ENCODE peak calls at places on chromosomes 6 and 20, in five cellular contexts. A, Y, G, U and X are unnamed samples. For H3K4me1, the result is how much of the 10 kb centered on the place peaks cover.

GRCh38 chr6:143339223-143339622 is 111.3 kb downstream of the ADAT2 start:
- DNase-seq in A (no peak), Y (no peak), G (no peak), U (no peak), X (no peak)

GRCh38 chr6:33746036-33746600 is 587 bp downstream of the IP6K3 start:
- DNase-seq in G (peak), U (no peak), Y (peak), A (peak), X (peak)

GRCh38 chr6:31878222-31878621 is 575 bp downstream of the SLC44A4 start:
- DNase-seq in G (no peak), Y (no peak), A (no peak), U (no peak), X (no peak)

GRCh38 chr20:23413862-23414422 is 7.3 kb downstream of the NAPB start:
- DNase-seq in A (no peak), U (no peak), G (no peak), Y (no peak), X (no peak)

GRCh38 chr6:56435326-56435725 is 187.9 kb upstream of the COL21A1 start:
- DNase-seq in G (no peak), A (no peak), U (no peak), Y (no peak), X (no peak)

GRCh38 chr6:169451065-169451840 is 197.6 kb upstream of the THBS2 start:
- DNase-seq in A (no peak), Y (no peak), U (no peak), G (no peak), X (no peak)

GRCh38 chr20:35510946-35511735 is 18.3 kb downstream of the C20orf173 start:
- DNase-seq in A (no peak), G (no peak), Y (no peak), U (peak), X (no peak)

GRCh38 chr6:143183735-143184134 is 123.0 kb downstream of the AIG1 start:
- DNase-seq in U (no peak), G (no peak), A (no peak), Y (no peak), X (no peak)

GRCh38 chr6:166955865-166956443 is 396 bp downstream of the RNASET2 start:
- DNase-seq in G (peak), A (no peak), Y (no peak), U (no peak), X (no peak)

GRCh38 chr20:45896641-45897161 is 5.6 kb downstream of the CTSA start:
- DNase-seq in U (no peak), A (no peak), Y (no peak), G (no peak), X (no peak)

GRCh38 chr6:158894192-158894591 is 75.0 kb upstream of the EZR start:
- DNase-seq in U (no peak), A (no peak), Y (peak), G (no peak), X (no peak)

GRCh38 chr6:35669441-35669776 is 19.3 kb downstream of the FKBP5 start:
- DNase-seq in A (no peak), Y (no peak), G (no peak), U (no peak), X (no peak)

GRCh38 chr6:79635179-79635578 is 4.0 kb downstream of the SH3BGRL2 start:
- DNase-seq in G (no peak), U (no peak), Y (no peak), A (no peak), X (no peak)

GRCh38 chr20:37327748-37328147 is 18.2 kb upstream of the SRC start:
- DNase-seq in U (peak), G (peak), A (peak), Y (no peak), X (peak)

GRCh38 chr6:139570166-139570565 is 195.7 kb upstream of the CITED2 start:
- DNase-seq in G (no peak), Y (no peak), A (no peak), U (no peak), X (no peak)

DNA sequence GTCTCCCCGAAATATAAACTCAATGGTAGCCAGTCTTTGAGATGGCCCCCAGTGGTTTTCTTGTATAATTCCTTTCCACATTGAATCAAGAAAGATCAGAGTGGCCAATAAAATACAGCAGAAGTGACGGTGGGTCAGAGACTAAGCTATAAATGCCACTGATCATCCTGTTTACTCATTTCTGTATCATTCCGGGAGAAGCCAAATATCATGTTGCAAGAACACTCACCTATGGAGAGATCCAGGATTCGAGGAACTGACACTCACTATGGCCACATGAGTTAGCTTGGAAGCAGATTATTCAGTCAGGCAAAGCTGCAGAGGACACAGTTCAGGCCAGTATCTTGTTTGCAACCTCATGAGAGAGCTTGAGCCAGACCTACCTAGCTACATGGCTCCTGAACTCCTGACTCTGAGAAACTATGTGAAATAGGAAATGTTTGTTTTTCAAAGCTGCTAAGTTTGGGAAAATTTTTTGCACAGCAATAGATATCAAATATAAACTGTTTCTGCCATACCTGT is 132.4 kb upstream of the ADGRF1 start:
- DNase-seq in Y (no peak), U (no peak), G (no peak), A (no peak), X (no peak)
- H3K27ac ChIP-seq in Y (no peak), U (no peak), G (no peak), A (no peak), X (no peak)

DNA sequence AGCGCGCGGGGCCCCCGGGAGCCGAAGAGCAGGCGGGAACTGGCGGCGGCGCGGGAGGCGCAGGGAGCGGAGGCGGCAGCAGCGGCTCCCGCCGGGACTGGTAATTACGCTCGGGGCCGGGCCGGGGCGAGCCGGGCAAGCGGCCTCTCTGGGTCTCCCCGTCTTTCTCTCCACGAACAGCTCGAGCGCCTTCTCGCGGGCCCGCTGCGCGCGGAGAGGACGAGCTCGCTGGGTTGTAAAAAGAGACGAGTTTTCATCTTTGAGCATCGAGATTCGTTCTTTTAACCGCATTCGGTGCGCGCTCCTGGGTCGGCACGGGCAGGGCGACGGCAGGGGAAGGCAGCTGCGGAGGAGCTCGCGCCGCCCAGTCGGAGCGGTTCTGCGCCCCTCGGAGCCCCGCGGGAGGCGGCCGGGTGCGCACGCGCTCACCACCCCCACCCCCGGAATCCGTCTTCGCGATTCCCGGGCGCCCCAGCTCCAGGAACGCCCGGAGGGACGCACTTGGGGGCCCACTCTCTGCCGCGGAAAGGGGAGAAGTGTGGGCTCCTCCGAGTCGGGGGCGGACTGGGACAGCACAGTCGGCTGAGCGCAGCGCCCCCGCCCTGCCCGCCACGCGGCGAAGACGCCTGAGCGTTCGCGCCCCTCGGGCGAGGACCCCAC is 38.0 kb downstream of the YTHDF1 start:
- DNase-seq in Y (no peak), G (no peak), A (no peak), U (no peak), X (no peak)
- H3K4me1 ChIP-seq in Y (under half), G (under half), A (under half), U (under half), X (under half)

GRCh38 chr20:48818481-48818987 is 9.3 kb downstream of the PREX1 start:
- DNase-seq in U (no peak), A (no peak), G (no peak), Y (no peak), X (no peak)

GRCh38 chr20:48819089-48819488 is 8.7 kb downstream of the PREX1 start:
- DNase-seq in Y (no peak), G (no peak), U (no peak), A (no peak), X (no peak)

GRCh38 chr20:48818031-48818370 is 9.8 kb downstream of the PREX1 start:
- DNase-seq in G (no peak), A (no peak), Y (no peak), U (no peak), X (no peak)

GRCh38 chr20:48816282-48816860 is 11.4 kb downstream of the PREX1 start:
- DNase-seq in Y (no peak), A (no peak), U (no peak), G (no peak), X (no peak)

GRCh38 chr20:48817367-48818030 is 10.3 kb downstream of the PREX1 start:
- DNase-seq in Y (no peak), A (no peak), U (no peak), G (no peak), X (no peak)
- H3K27ac ChIP-seq in Y (no peak), A (peak), U (no peak), G (no peak), X (no peak)

DNA sequence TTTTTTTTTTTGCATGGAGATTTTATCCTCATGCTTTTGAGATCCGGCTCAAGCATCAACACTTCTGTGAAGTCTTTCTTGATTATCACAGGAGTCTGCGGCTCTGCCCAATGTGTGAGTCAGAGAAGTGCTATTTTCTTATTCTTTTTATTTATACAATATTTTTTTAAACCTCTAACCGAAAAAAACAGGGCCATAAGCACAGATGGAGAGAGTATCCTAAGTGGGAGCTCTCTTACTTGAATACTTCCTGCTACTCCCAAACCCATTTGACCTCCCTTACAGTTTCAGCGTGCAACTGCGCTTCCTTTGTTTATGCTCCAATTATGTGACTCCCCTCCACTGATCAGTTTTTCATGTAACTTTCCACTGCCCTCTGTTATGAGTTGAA is 8.7 kb upstream of the ATXN1 start:
- DNase-seq in G (no peak), U (no peak), Y (no peak), A (no peak), X (no peak)
- H3K4me1 ChIP-seq in G (under half), U (under half), Y (under half), A (half or more), X (under half)

GRCh38 chr6:69784595-69785377 is 12.0 kb downstream of the LMBRD1 start:
- DNase-seq in Y (no peak), A (no peak), G (no peak), U (no peak), X (no peak)
- H3K27ac ChIP-seq in Y (no peak), A (no peak), G (peak), U (no peak), X (no peak)

GRCh38 chr20:47489448-47489872 is 12.2 kb upstream of the NCOA3 start:
- DNase-seq in U (peak), G (peak), Y (no peak), A (no peak), X (peak)
- H3K4me1 ChIP-seq in U (under half), G (under half), Y (under half), A (under half), X (under half)

GRCh38 chr6:163128324-163128723 is 286.2 kb upstream of the QKI start:
- DNase-seq in U (no peak), A (no peak), G (no peak), Y (no peak), X (no peak)
- H3K27ac ChIP-seq in U (no peak), A (no peak), G (no peak), Y (no peak), X (no peak)